ENCODE peak calls at places on chromosomes 7 and 10, in seven cellular contexts. J, E, H, D, Y, G and M are unnamed samples.

GRCh38 chr10:102635377-102635776 is 8.9 kb upstream of the TRIM8 start:
- DNase-seq in J (no peak), E (no peak), H (no peak), D (no peak), Y (no peak), G (no peak), M (no peak)

GRCh38 chr10:5862360-5862929 is 27.2 kb downstream of the ANKRD16 start:
- DNase-seq in J (no peak), E (no peak), H (no peak), D (peak), Y (no peak), G (no peak), M (no peak)

GRCh38 chr7:79692015-79692414 is 238.5 kb upstream of the MAGI2 start:
- DNase-seq in J (no peak), E (peak), H (peak), D (no peak), Y (no peak), G (no peak), M (no peak)

GRCh38 chr7:134690016-134690415 is 43.4 kb downstream of the BPGM start:
- DNase-seq in J (no peak), E (peak), H (peak), D (no peak), Y (no peak), G (no peak), M (no peak)

GRCh38 chr7:1540391-1541271 is 10.1 kb downstream of the MAFK start:
- DNase-seq in J (no peak), E (no peak), H (no peak), D (no peak), Y (no peak), G (no peak), M (peak)

GRCh38 chr7:141693082-141693481 is 8.9 kb downstream of the DENND11 start:
- DNase-seq in J (no peak), E (no peak), H (no peak), D (no peak), Y (no peak), G (no peak), M (no peak)

GRCh38 chr10:7707102-7707501 is 4.0 kb downstream of the ITIH2 start:
- DNase-seq in J (no peak), E (no peak), H (no peak), D (no peak), Y (no peak), G (no peak), M (no peak)

GRCh38 chr7:130986271-130986690 is 252.3 kb upstream of the KLF14 start:
- DNase-seq in J (no peak), E (no peak), H (no peak), D (no peak), Y (no peak), G (no peak), M (no peak)

GRCh38 chr10:92695679-92696605 is 6.2 kb downstream of the HHEX start:
- DNase-seq in J (peak), E (peak), H (no peak), D (no peak), Y (no peak), G (no peak), M (no peak)

GRCh38 chr10:121168513-121169216 is 317.5 kb downstream of the WDR11 start:
- DNase-seq in J (peak), E (no peak), H (no peak), D (no peak), Y (no peak), G (no peak), M (no peak)